ENCODE peak calls at places on chromosome 19, in six cellular contexts. J is thoracic aorta; X is IMR-90; V is iPS DF 6.9; Z is CD4-positive, alpha-beta memory T cell; D is HepG2. P is an unnamed sample.
A peak's percentile ranks its signal among the peaks of the same experiment; 100 is the strongest.

GRCh38 chr19:10797541-10798256 is 38.3 kb downstream of the TMED1 start:
- DNase-seq in J (no peak), X (no peak), V (no peak), Z (peak; percentile 85), D (no peak), P (no peak)

GRCh38 chr19:5023128-5023571 is 54.2 kb downstream of the KDM4B start:
- DNase-seq in J (no peak), X (no peak), V (no peak), Z (no peak), D (no peak), P (no peak)

GRCh38 chr19:42528354-42529247 is at the start of gene CEACAM1:
- DNase-seq in J (no peak), X (no peak), V (no peak), Z (peak; percentile 35), D (peak; percentile 75), P (no peak)

GRCh38 chr19:21321996-21322395 is 7.2 kb downstream of the ZNF708 start:
- DNase-seq in J (no peak), X (no peak), V (no peak), Z (no peak), D (no peak), P (no peak)

GRCh38 chr19:11239377-11240000 is at the start of gene ANGPTL8:
- DNase-seq in J (no peak), X (no peak), V (no peak), Z (no peak), D (peak; percentile 87), P (no peak)

GRCh38 chr19:7394728-7395359 is 46.1 kb downstream of the ARHGEF18 start:
- DNase-seq in J (peak; percentile 45), X (peak; percentile 87), V (peak; percentile 72), Z (peak; percentile 95), D (peak; percentile 73), P (peak; percentile 80)

GRCh38 chr19:28037186-28037585 is 1175.8 kb downstream of the UQCRFS1 start:
- DNase-seq in J (no peak), X (no peak), V (no peak), Z (no peak), D (no peak), P (no peak)

GRCh38 chr19:2173841-2174577 is 10.3 kb downstream of the DOT1L start:
- DNase-seq in J (no peak), X (no peak), V (no peak), Z (no peak), D (peak; percentile 52), P (no peak)

GRCh38 chr19:49767380-49767779 is 579 bp downstream of the AP2A1 start:
- DNase-seq in J (no peak), X (no peak), V (no peak), Z (no peak), D (no peak), P (no peak)

GRCh38 chr19:6125571-6125989 is 9.9 kb upstream of the ACSBG2 start:
- DNase-seq in J (no peak), X (peak; percentile 77), V (no peak), Z (peak; percentile 69), D (peak; percentile 75), P (peak; percentile 67)

GRCh38 chr19:45395524-45396388 is 9.1 kb downstream of the PPP1R13L start:
- DNase-seq in J (no peak), X (no peak), V (no peak), Z (no peak), D (no peak), P (no peak)

GRCh38 chr19:42280761-42281174 is 11.7 kb downstream of the CIC start:
- DNase-seq in J (no peak), X (peak; percentile 17), V (no peak), Z (no peak), D (no peak), P (no peak)

GRCh38 chr19:55642153-55643002 is 1.1 kb upstream of the ZNF581 start:
- DNase-seq in J (no peak), X (no peak), V (no peak), Z (no peak), D (no peak), P (no peak)

GRCh38 chr19:13849991-13850909 is 26.7 kb upstream of the NANOS3 start:
- DNase-seq in J (no peak), X (peak; percentile 71), V (no peak), Z (peak; percentile 63), D (peak; percentile 53), P (no peak)

GRCh38 chr19:42433503-42434260 is 6.5 kb upstream of the LIPE start:
- DNase-seq in J (no peak), X (peak; percentile 14), V (no peak), Z (peak; percentile 66), D (peak; percentile 95), P (peak; percentile 78)

GRCh38 chr19:12946092-12946845 is 607 bp downstream of the RAD23A start:
- DNase-seq in J (no peak), X (peak; percentile 80), V (no peak), Z (no peak), D (peak; percentile 71), P (peak; percentile 60)

GRCh38 chr19:55372316-55373081 is 2.2 kb upstream of the IL11 start:
- DNase-seq in J (no peak), X (peak; percentile 84), V (no peak), Z (no peak), D (peak; percentile 26), P (no peak)

GRCh38 chr19:39913682-39914333 is 20.6 kb downstream of the FCGBP start:
- DNase-seq in J (no peak), X (no peak), V (no peak), Z (no peak), D (no peak), P (no peak)

GRCh38 chr19:1265611-1266115 is 3.5 kb upstream of the CIRBP start:
- DNase-seq in J (peak; percentile 87), X (peak; percentile 80), V (no peak), Z (no peak), D (no peak), P (peak; percentile 85)

GRCh38 chr19:57321164-57321563 is 892 bp downstream of the ZNF543 start:
- DNase-seq in J (no peak), X (no peak), V (no peak), Z (no peak), D (no peak), P (no peak)

GRCh38 chr19:46076951-46077814 is 36.4 kb upstream of the IGFL4 start:
- DNase-seq in J (no peak), X (peak; percentile 79), V (peak; percentile 78), Z (no peak), D (peak; percentile 87), P (peak; percentile 57)

GRCh38 chr19:33683881-33684549 is 62.3 kb downstream of the CHST8 start:
- DNase-seq in J (no peak), X (peak; percentile 18), V (peak; percentile 55), Z (no peak), D (peak; percentile 7), P (peak; percentile 12)

GRCh38 chr19:35090795-35091214 is 24.8 kb upstream of the FXYD3 start:
- DNase-seq in J (no peak), X (no peak), V (no peak), Z (no peak), D (no peak), P (no peak)

GRCh38 chr19:46073268-46073922 is 32.6 kb upstream of the IGFL4 start:
- DNase-seq in J (no peak), X (peak; percentile 5), V (no peak), Z (no peak), D (no peak), P (peak; percentile 28)

GRCh38 chr19:2089001-2089711 is 7.0 kb downstream of the MOB3A start:
- DNase-seq in J (no peak), X (peak; percentile 36), V (no peak), Z (no peak), D (no peak), P (no peak)

GRCh38 chr19:40797166-40797962 is 1.6 kb upstream of the EGLN2 start:
- DNase-seq in J (no peak), X (no peak), V (no peak), Z (no peak), D (peak; percentile 56), P (no peak)

GRCh38 chr19:22606212-22606553 is 27.9 kb upstream of the ZNF492 start:
- DNase-seq in J (no peak), X (no peak), V (no peak), Z (no peak), D (no peak), P (no peak)

GRCh38 chr19:582497-583197 is 7.0 kb upstream of the HCN2 start:
- DNase-seq in J (no peak), X (peak; percentile 59), V (no peak), Z (no peak), D (no peak), P (no peak)

GRCh38 chr19:36009633-36010379 is 1.2 kb upstream of the SYNE4 start:
- DNase-seq in J (no peak), X (no peak), V (no peak), Z (no peak), D (no peak), P (no peak)

GRCh38 chr19:17281391-17282304 is at the start of gene ANKLE1:
- DNase-seq in J (no peak), X (no peak), V (no peak), Z (no peak), D (no peak), P (peak; percentile 77)

GRCh38 chr19:3679138-3679537 is 21.1 kb downstream of the PIP5K1C start:
- DNase-seq in J (no peak), X (no peak), V (no peak), Z (no peak), D (no peak), P (no peak)

GRCh38 chr19:29528350-29528945 is 2.7 kb downstream of the VSTM2B start:
- DNase-seq in J (no peak), X (peak; percentile 58), V (no peak), Z (peak; percentile 20), D (peak; percentile 49), P (peak; percentile 51)
- H3K4me3 ChIP-seq in J (peak overlapping the region; percentile 33), X (no peak overlapping the region), V (peak overlapping the region; percentile 32), Z (no peak overlapping the region), D (peak overlapping the region; percentile 54), P (peak overlapping the region; percentile 20)

GRCh38 chr19:38277969-38278680 is 13.8 kb downstream of the SPINT2 start:
- DNase-seq in J (peak; percentile 88), X (peak; percentile 35), V (no peak), Z (no peak), D (no peak), P (no peak)
- H3K27me3 ChIP-seq in J (no peaks in the 10 kb centered on the region), X (no peaks in the 10 kb centered on the region), V (no peaks in the 10 kb centered on the region), Z (no peaks in the 10 kb centered on the region), D (peaks cover 1% of the 10 kb centered on the region), P (peaks cover 5% of the 10 kb centered on the region)

DNA sequence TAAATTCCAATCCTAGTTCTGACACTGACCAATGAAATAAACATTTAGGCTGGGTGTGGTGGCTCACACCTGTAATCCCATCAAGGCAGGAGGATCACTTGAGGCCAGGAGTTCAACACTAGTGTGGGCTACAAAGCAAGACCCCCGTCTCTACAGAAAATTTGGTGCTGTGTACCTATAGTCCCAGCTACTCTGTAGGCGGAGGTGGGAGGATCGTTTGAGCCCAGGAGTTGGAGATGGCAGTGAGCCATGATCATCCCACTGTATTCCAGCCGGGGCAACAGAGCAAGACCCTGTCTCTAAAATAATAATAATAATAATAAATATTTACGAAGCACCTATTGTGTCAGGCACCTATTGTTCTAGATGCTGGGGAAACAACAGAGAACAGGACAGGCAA is 6.7 kb downstream of the IRGQ start:
- DNase-seq in J (no peak), X (no peak), V (no peak), Z (no peak), D (no peak), P (no peak)
- H3K4me3 ChIP-seq in J (no peak overlapping the region), X (no peak overlapping the region), V (no peak overlapping the region), Z (no peak overlapping the region), D (no peak overlapping the region), P (no peak overlapping the region)

DNA sequence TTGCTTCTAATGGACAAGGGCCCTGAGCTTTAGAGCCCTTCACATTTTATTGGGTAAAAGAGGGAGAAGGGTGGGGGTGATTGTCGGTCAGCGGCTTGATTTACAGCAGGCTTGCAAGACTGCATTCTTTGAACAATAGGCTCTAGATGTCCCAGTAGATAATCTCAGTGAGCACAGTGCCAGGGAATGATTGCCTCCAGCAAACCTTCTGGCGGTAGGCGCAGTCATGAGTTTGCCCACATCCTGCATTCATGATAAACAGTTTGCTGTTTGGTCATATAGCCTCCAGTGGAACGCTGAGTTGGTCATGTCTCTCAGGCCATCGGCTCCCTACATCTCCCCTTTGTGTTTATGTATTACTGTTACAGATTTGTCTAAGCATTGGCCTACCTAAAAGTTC is 12.6 kb downstream of the ZNF528 start:
- DNase-seq in J (no peak), X (no peak), V (no peak), Z (no peak), D (no peak), P (no peak)
- H3K27me3 ChIP-seq in J (no peaks in the 10 kb centered on the region), X (no peaks in the 10 kb centered on the region), V (no peaks in the 10 kb centered on the region), Z (no peaks in the 10 kb centered on the region), D (no peaks in the 10 kb centered on the region), P (no peaks in the 10 kb centered on the region)

P was measured in HL-60.